ENCODE peak calls at places on chromosome 2, in six cellular contexts. One of them, this sample, is unnamed.

GRCh38 chr2:38526195-38526594 is 76.5 kb downstream of the HNRNPLL start:
- DNase-seq in stimulated activated CD8-positive, alpha-beta memory T cell treated with anti-CD3 and anti-CD28 coated beads, Interleukin-7, amount 100 ng/mL, for 48 hours: no peak
- DNase-seq in activated CD4-positive, alpha-beta T cell treated with anti-CD3 and anti-CD28 coated beads, Interleukin-2, amount 50 U/mL, for 48 hours: no peak
- DNase-seq in hippocampal formation: no peak
- DNase-seq in hypothalamus: no peak
- DNase-seq in stimulated activated naive CD4-positive, alpha-beta T cell treated with Interleukin-2 at 50 U/mL for 16 hours: no peak
- DNase-seq in this sample: no peak

GRCh38 chr2:235494716-235495372 is 1.0 kb downstream of the AGAP1 start:
- DNase-seq in stimulated activated CD8-positive, alpha-beta memory T cell treated with anti-CD3 and anti-CD28 coated beads, Interleukin-7, amount 100 ng/mL, for 48 hours: no peak
- DNase-seq in activated CD4-positive, alpha-beta T cell treated with anti-CD3 and anti-CD28 coated beads, Interleukin-2, amount 50 U/mL, for 48 hours: no peak
- DNase-seq in hippocampal formation: peak; percentile 29
- DNase-seq in hypothalamus: peak; percentile 38
- DNase-seq in stimulated activated naive CD4-positive, alpha-beta T cell treated with Interleukin-2 at 50 U/mL for 16 hours: no peak
- DNase-seq in this sample: no peak

GRCh38 chr2:144320491-144320890 is 199.4 kb downstream of the ZEB2 start:
- DNase-seq in stimulated activated CD8-positive, alpha-beta memory T cell treated with anti-CD3 and anti-CD28 coated beads, Interleukin-7, amount 100 ng/mL, for 48 hours: no peak
- DNase-seq in activated CD4-positive, alpha-beta T cell treated with anti-CD3 and anti-CD28 coated beads, Interleukin-2, amount 50 U/mL, for 48 hours: peak; percentile 48
- DNase-seq in hippocampal formation: no peak
- DNase-seq in hypothalamus: no peak
- DNase-seq in stimulated activated naive CD4-positive, alpha-beta T cell treated with Interleukin-2 at 50 U/mL for 16 hours: peak; percentile 38
- DNase-seq in this sample: no peak

GRCh38 chr2:19045151-19045550 is 313.3 kb downstream of the OSR1 start:
- DNase-seq in stimulated activated CD8-positive, alpha-beta memory T cell treated with anti-CD3 and anti-CD28 coated beads, Interleukin-7, amount 100 ng/mL, for 48 hours: no peak
- DNase-seq in activated CD4-positive, alpha-beta T cell treated with anti-CD3 and anti-CD28 coated beads, Interleukin-2, amount 50 U/mL, for 48 hours: no peak
- DNase-seq in hippocampal formation: no peak
- DNase-seq in hypothalamus: no peak
- DNase-seq in stimulated activated naive CD4-positive, alpha-beta T cell treated with Interleukin-2 at 50 U/mL for 16 hours: no peak
- DNase-seq in this sample: no peak

GRCh38 chr2:166765141-166765540 is 123.1 kb upstream of the XIRP2 start:
- DNase-seq in stimulated activated CD8-positive, alpha-beta memory T cell treated with anti-CD3 and anti-CD28 coated beads, Interleukin-7, amount 100 ng/mL, for 48 hours: no peak
- DNase-seq in activated CD4-positive, alpha-beta T cell treated with anti-CD3 and anti-CD28 coated beads, Interleukin-2, amount 50 U/mL, for 48 hours: no peak
- DNase-seq in hippocampal formation: no peak
- DNase-seq in hypothalamus: no peak
- DNase-seq in stimulated activated naive CD4-positive, alpha-beta T cell treated with Interleukin-2 at 50 U/mL for 16 hours: no peak
- DNase-seq in this sample: no peak

GRCh38 chr2:96134421-96134820 is 3.9 kb downstream of the ASTL start:
- DNase-seq in stimulated activated CD8-positive, alpha-beta memory T cell treated with anti-CD3 and anti-CD28 coated beads, Interleukin-7, amount 100 ng/mL, for 48 hours: no peak
- DNase-seq in activated CD4-positive, alpha-beta T cell treated with anti-CD3 and anti-CD28 coated beads, Interleukin-2, amount 50 U/mL, for 48 hours: no peak
- DNase-seq in hippocampal formation: no peak
- DNase-seq in hypothalamus: no peak
- DNase-seq in stimulated activated naive CD4-positive, alpha-beta T cell treated with Interleukin-2 at 50 U/mL for 16 hours: no peak
- DNase-seq in this sample: no peak

GRCh38 chr2:98374958-98375570 is 28.8 kb downstream of the CNGA3 start:
- DNase-seq in stimulated activated CD8-positive, alpha-beta memory T cell treated with anti-CD3 and anti-CD28 coated beads, Interleukin-7, amount 100 ng/mL, for 48 hours: no peak
- DNase-seq in activated CD4-positive, alpha-beta T cell treated with anti-CD3 and anti-CD28 coated beads, Interleukin-2, amount 50 U/mL, for 48 hours: no peak
- DNase-seq in hippocampal formation: no peak
- DNase-seq in hypothalamus: no peak
- DNase-seq in stimulated activated naive CD4-positive, alpha-beta T cell treated with Interleukin-2 at 50 U/mL for 16 hours: no peak
- DNase-seq in this sample: no peak

GRCh38 chr2:174121178-174121577 is 127.2 kb downstream of the OLA1 start:
- DNase-seq in stimulated activated CD8-positive, alpha-beta memory T cell treated with anti-CD3 and anti-CD28 coated beads, Interleukin-7, amount 100 ng/mL, for 48 hours: no peak
- DNase-seq in activated CD4-positive, alpha-beta T cell treated with anti-CD3 and anti-CD28 coated beads, Interleukin-2, amount 50 U/mL, for 48 hours: no peak
- DNase-seq in hippocampal formation: no peak
- DNase-seq in hypothalamus: no peak
- DNase-seq in stimulated activated naive CD4-positive, alpha-beta T cell treated with Interleukin-2 at 50 U/mL for 16 hours: no peak
- DNase-seq in this sample: peak; percentile 55

GRCh38 chr2:10079192-10079930 is 850 bp downstream of the CYS1 start:
- DNase-seq in stimulated activated CD8-positive, alpha-beta memory T cell treated with anti-CD3 and anti-CD28 coated beads, Interleukin-7, amount 100 ng/mL, for 48 hours: no peak
- DNase-seq in activated CD4-positive, alpha-beta T cell treated with anti-CD3 and anti-CD28 coated beads, Interleukin-2, amount 50 U/mL, for 48 hours: peak; percentile 13
- DNase-seq in hippocampal formation: peak; percentile 28
- DNase-seq in hypothalamus: peak; percentile 26
- DNase-seq in stimulated activated naive CD4-positive, alpha-beta T cell treated with Interleukin-2 at 50 U/mL for 16 hours: no peak
- DNase-seq in this sample: peak; percentile 55

GRCh38 chr2:59008950-59009349 is 767.8 kb upstream of the FANCL start:
- DNase-seq in stimulated activated CD8-positive, alpha-beta memory T cell treated with anti-CD3 and anti-CD28 coated beads, Interleukin-7, amount 100 ng/mL, for 48 hours: no peak
- DNase-seq in activated CD4-positive, alpha-beta T cell treated with anti-CD3 and anti-CD28 coated beads, Interleukin-2, amount 50 U/mL, for 48 hours: no peak
- DNase-seq in hippocampal formation: no peak
- DNase-seq in hypothalamus: no peak
- DNase-seq in stimulated activated naive CD4-positive, alpha-beta T cell treated with Interleukin-2 at 50 U/mL for 16 hours: no peak
- DNase-seq in this sample: no peak

GRCh38 chr2:225122582-225123486 is 80.6 kb upstream of the DOCK10 start:
- DNase-seq in stimulated activated CD8-positive, alpha-beta memory T cell treated with anti-CD3 and anti-CD28 coated beads, Interleukin-7, amount 100 ng/mL, for 48 hours: no peak
- DNase-seq in activated CD4-positive, alpha-beta T cell treated with anti-CD3 and anti-CD28 coated beads, Interleukin-2, amount 50 U/mL, for 48 hours: peak; percentile 17
- DNase-seq in hippocampal formation: no peak
- DNase-seq in hypothalamus: no peak
- DNase-seq in stimulated activated naive CD4-positive, alpha-beta T cell treated with Interleukin-2 at 50 U/mL for 16 hours: no peak
- DNase-seq in this sample: no peak